ENCODE peak calls at places on chromosome X, in four cellular contexts. One of them, this sample, is unnamed.

GRCh38 chrX:137118536-137118935 is 84.7 kb upstream of the GPR101 start:
- DNase-seq in M059J: no peak
- DNase-seq in GM04503: no peak
- DNase-seq in cardiac fibroblast: no peak
- DNase-seq in this sample: no peak

GRCh38 chrX:134548844-134549205 is 88.9 kb downstream of the HPRT1 start:
- DNase-seq in M059J: no peak
- DNase-seq in GM04503: no peak
- DNase-seq in cardiac fibroblast: no peak
- DNase-seq in this sample: no peak

GRCh38 chrX:48937065-48937907 is 18.5 kb upstream of the PIM2 start:
- DNase-seq in cardiac fibroblast: peak
- DNase-seq in M059J: no peak
- DNase-seq in GM04503: no peak
- DNase-seq in this sample: peak

GRCh38 chrX:73562458-73562857 is 539 bp upstream of the CHIC1 start:
- DNase-seq in cardiac fibroblast: peak
- DNase-seq in GM04503: no peak
- DNase-seq in M059J: no peak
- DNase-seq in this sample: no peak

GRCh38 chrX:69306063-69306404 is 140.8 kb upstream of the PJA1 start:
- DNase-seq in GM04503: no peak
- DNase-seq in M059J: no peak
- DNase-seq in cardiac fibroblast: no peak
- DNase-seq in this sample: no peak

GRCh38 chrX:10288400-10288799 is 131.6 kb downstream of the CLCN4 start:
- DNase-seq in GM04503: peak
- DNase-seq in cardiac fibroblast: peak
- DNase-seq in M059J: peak
- DNase-seq in this sample: no peak

GRCh38 chrX:16120431-16120830 is 2.9 kb upstream of the GRPR start:
- DNase-seq in GM04503: no peak
- DNase-seq in M059J: no peak
- DNase-seq in cardiac fibroblast: no peak
- DNase-seq in this sample: no peak

GRCh38 chrX:18271309-18271708 is 50.6 kb upstream of the BEND2 start:
- DNase-seq in cardiac fibroblast: no peak
- DNase-seq in M059J: no peak
- DNase-seq in GM04503: no peak
- DNase-seq in this sample: no peak

GRCh38 chrX:153776611-153777045 is 4.2 kb upstream of the SRPK3 start:
- DNase-seq in GM04503: no peak
- DNase-seq in cardiac fibroblast: no peak
- DNase-seq in M059J: no peak
- DNase-seq in this sample: no peak

GRCh38 chrX:24026403-24026801 is 584 bp downstream of the KLHL15 start:
- DNase-seq in cardiac fibroblast: no peak
- DNase-seq in M059J: peak
- DNase-seq in GM04503: no peak
- DNase-seq in this sample: no peak

GRCh38 chrX:109714340-109714958 is 18.6 kb downstream of the ACSL4 start:
- DNase-seq in GM04503: no peak
- DNase-seq in cardiac fibroblast: peak
- DNase-seq in M059J: peak
- DNase-seq in this sample: no peak